ENCODE peak calls at places on chromosomes 12 and 14, in four cellular contexts. One of them, this sample, is unnamed.

GRCh38 chr12:25301798-25302197 is 51.1 kb upstream of the KRAS start:
- DNase-seq in progenitor cell of endocrine pancreas: no peak
- DNase-seq in MCF 10A: no peak
- DNase-seq in astrocyte of the cerebellum: no peak
- DNase-seq in this sample: no peak

GRCh38 chr12:1391722-1392121 is 202.7 kb downstream of the FBXL14 start:
- DNase-seq in progenitor cell of endocrine pancreas: no peak
- DNase-seq in MCF 10A: peak; percentile 22
- DNase-seq in astrocyte of the cerebellum: no peak
- DNase-seq in this sample: no peak

GRCh38 chr12:118188690-118189371 is 52.9 kb downstream of the PEBP1 start:
- DNase-seq in progenitor cell of endocrine pancreas: no peak
- DNase-seq in MCF 10A: no peak
- DNase-seq in astrocyte of the cerebellum: no peak
- DNase-seq in this sample: no peak

GRCh38 chr12:53989227-53990113 is 4.5 kb downstream of the HOXC10 start:
- DNase-seq in progenitor cell of endocrine pancreas: no peak
- DNase-seq in MCF 10A: peak; percentile 74
- DNase-seq in astrocyte of the cerebellum: no peak
- DNase-seq in this sample: no peak

GRCh38 chr12:100703868-100704267 is 90.7 kb upstream of the ANO4 start:
- DNase-seq in progenitor cell of endocrine pancreas: no peak
- DNase-seq in MCF 10A: no peak
- DNase-seq in astrocyte of the cerebellum: no peak
- DNase-seq in this sample: no peak

GRCh38 chr12:57889541-57889989 is 43.0 kb upstream of the CTDSP2 start:
- DNase-seq in progenitor cell of endocrine pancreas: no peak
- DNase-seq in MCF 10A: no peak
- DNase-seq in astrocyte of the cerebellum: no peak
- DNase-seq in this sample: no peak

GRCh38 chr12:30953257-30953656 is 26.7 kb downstream of the TSPAN11 start:
- DNase-seq in progenitor cell of endocrine pancreas: no peak
- DNase-seq in MCF 10A: peak; percentile 69
- DNase-seq in astrocyte of the cerebellum: no peak
- DNase-seq in this sample: no peak

GRCh38 chr14:50003213-50004021 is 110.5 kb downstream of the ARF6 start:
- DNase-seq in progenitor cell of endocrine pancreas: peak; percentile 36
- DNase-seq in MCF 10A: peak; percentile 72
- DNase-seq in astrocyte of the cerebellum: no peak
- DNase-seq in this sample: peak; percentile 85

GRCh38 chr14:67251573-67252226 is 10.5 kb downstream of the PALS1 start:
- DNase-seq in progenitor cell of endocrine pancreas: no peak
- DNase-seq in MCF 10A: no peak
- DNase-seq in astrocyte of the cerebellum: no peak
- DNase-seq in this sample: no peak

GRCh38 chr14:26444745-26445144 is 153.1 kb downstream of the NOVA1 start:
- DNase-seq in progenitor cell of endocrine pancreas: peak; percentile 13
- DNase-seq in MCF 10A: peak; percentile 27
- DNase-seq in astrocyte of the cerebellum: peak; percentile 22
- DNase-seq in this sample: no peak

GRCh38 chr12:3463927-3464326 is 27.1 kb upstream of the PRMT8 start:
- DNase-seq in progenitor cell of endocrine pancreas: no peak
- DNase-seq in MCF 10A: no peak
- DNase-seq in astrocyte of the cerebellum: no peak
- DNase-seq in this sample: no peak

GRCh38 chr14:104826197-104826857 is 25.4 kb downstream of the ZBTB42 start:
- DNase-seq in progenitor cell of endocrine pancreas: peak; percentile 98
- DNase-seq in MCF 10A: peak; percentile 82
- DNase-seq in astrocyte of the cerebellum: no peak
- DNase-seq in this sample: peak; percentile 98

GRCh38 chr14:95362180-95362494 is 42.4 kb upstream of the CLMN start:
- DNase-seq in progenitor cell of endocrine pancreas: no peak
- DNase-seq in MCF 10A: no peak
- DNase-seq in astrocyte of the cerebellum: no peak
- DNase-seq in this sample: no peak

GRCh38 chr12:39573971-39574370 is 45.6 kb downstream of the ABCD2 start:
- DNase-seq in progenitor cell of endocrine pancreas: no peak
- DNase-seq in MCF 10A: no peak
- DNase-seq in astrocyte of the cerebellum: no peak
- DNase-seq in this sample: no peak

GRCh38 chr12:57242691-57243454 is 8.1 kb downstream of the STAC3 start:
- DNase-seq in progenitor cell of endocrine pancreas: peak; percentile 88
- DNase-seq in MCF 10A: peak; percentile 66
- DNase-seq in astrocyte of the cerebellum: no peak
- DNase-seq in this sample: no peak

GRCh38 chr14:50040401-50040775 is 76.0 kb downstream of the VCPKMT start:
- DNase-seq in progenitor cell of endocrine pancreas: no peak
- DNase-seq in MCF 10A: peak; percentile 81
- DNase-seq in astrocyte of the cerebellum: peak; percentile 56
- DNase-seq in this sample: no peak

GRCh38 chr12:23756416-23756815 is 193.1 kb downstream of the SOX5 start:
- DNase-seq in progenitor cell of endocrine pancreas: no peak
- DNase-seq in MCF 10A: no peak
- DNase-seq in astrocyte of the cerebellum: no peak
- DNase-seq in this sample: no peak

GRCh38 chr12:87848248-87848868 is 180.8 kb downstream of the C12orf50 start:
- DNase-seq in progenitor cell of endocrine pancreas: no peak
- DNase-seq in MCF 10A: peak; percentile 70
- DNase-seq in astrocyte of the cerebellum: peak; percentile 70
- DNase-seq in this sample: no peak

GRCh38 chr12:68632486-68632885 is 21.8 kb downstream of the RAP1B start:
- DNase-seq in progenitor cell of endocrine pancreas: no peak
- DNase-seq in MCF 10A: no peak
- DNase-seq in astrocyte of the cerebellum: no peak
- DNase-seq in this sample: no peak

GRCh38 chr12:82966160-82966559 is 279.5 kb downstream of the TMTC2 start:
- DNase-seq in progenitor cell of endocrine pancreas: no peak
- DNase-seq in MCF 10A: no peak
- DNase-seq in astrocyte of the cerebellum: no peak
- DNase-seq in this sample: no peak

GRCh38 chr14:60721331-60722162 is 2.6 kb downstream of the SIX4 start:
- DNase-seq in progenitor cell of endocrine pancreas: peak; percentile 37
- DNase-seq in MCF 10A: peak; percentile 67
- DNase-seq in astrocyte of the cerebellum: no peak
- DNase-seq in this sample: peak; percentile 88

GRCh38 chr12:116528067-116528466 is 31.1 kb upstream of the MAP1LC3B2 start:
- DNase-seq in progenitor cell of endocrine pancreas: no peak
- DNase-seq in MCF 10A: peak; percentile 83
- DNase-seq in astrocyte of the cerebellum: peak; percentile 59
- DNase-seq in this sample: no peak

GRCh38 chr12:11970155-11970520 is 100.6 kb upstream of the BCL2L14 start:
- DNase-seq in progenitor cell of endocrine pancreas: no peak
- DNase-seq in MCF 10A: no peak
- DNase-seq in astrocyte of the cerebellum: no peak
- DNase-seq in this sample: no peak

GRCh38 chr12:31431721-31432120 is 105.8 kb upstream of the SINHCAF start:
- DNase-seq in progenitor cell of endocrine pancreas: no peak
- DNase-seq in MCF 10A: no peak
- DNase-seq in astrocyte of the cerebellum: no peak
- DNase-seq in this sample: no peak

GRCh38 chr12:121124402-121125109 is 8.1 kb upstream of the P2RX7 start:
- DNase-seq in progenitor cell of endocrine pancreas: no peak
- DNase-seq in MCF 10A: peak; percentile 90
- DNase-seq in astrocyte of the cerebellum: peak; percentile 87
- DNase-seq in this sample: no peak

GRCh38 chr12:55687746-55688145 is 20.0 kb downstream of the ITGA7 start:
- DNase-seq in progenitor cell of endocrine pancreas: no peak
- DNase-seq in MCF 10A: no peak
- DNase-seq in astrocyte of the cerebellum: no peak
- DNase-seq in this sample: no peak

GRCh38 chr14:95466506-95466905 is 49.9 kb downstream of the SYNE3 start:
- DNase-seq in progenitor cell of endocrine pancreas: no peak
- DNase-seq in MCF 10A: no peak
- DNase-seq in astrocyte of the cerebellum: no peak
- DNase-seq in this sample: no peak

GRCh38 chr12:84910549-84911241 is 1.9 kb downstream of the SLC6A15 start:
- DNase-seq in progenitor cell of endocrine pancreas: no peak
- DNase-seq in MCF 10A: no peak
- DNase-seq in astrocyte of the cerebellum: no peak
- DNase-seq in this sample: no peak

GRCh38 chr14:24595046-24595808 is 14.3 kb downstream of the GZMH start:
- DNase-seq in progenitor cell of endocrine pancreas: no peak
- DNase-seq in MCF 10A: peak; percentile 30
- DNase-seq in astrocyte of the cerebellum: no peak
- DNase-seq in this sample: no peak

GRCh38 chr12:122643207-122643805 is 59.9 kb downstream of the HCAR2 start:
- DNase-seq in progenitor cell of endocrine pancreas: no peak
- DNase-seq in MCF 10A: no peak
- DNase-seq in astrocyte of the cerebellum: no peak
- DNase-seq in this sample: no peak

GRCh38 chr12:9344540-9344939 is 136.3 kb upstream of the PZP start:
- DNase-seq in progenitor cell of endocrine pancreas: no peak
- DNase-seq in MCF 10A: peak; percentile 33
- DNase-seq in astrocyte of the cerebellum: no peak
- DNase-seq in this sample: no peak

GRCh38 chr12:9341260-9341585 is 133.0 kb upstream of the PZP start:
- DNase-seq in progenitor cell of endocrine pancreas: no peak
- DNase-seq in MCF 10A: no peak
- DNase-seq in astrocyte of the cerebellum: no peak
- DNase-seq in this sample: no peak

GRCh38 chr12:9337656-9338055 is 129.5 kb upstream of the PZP start:
- DNase-seq in progenitor cell of endocrine pancreas: no peak
- DNase-seq in MCF 10A: no peak
- DNase-seq in astrocyte of the cerebellum: no peak
- DNase-seq in this sample: no peak

GRCh38 chr12:9342614-9343353 is 134.6 kb upstream of the PZP start:
- DNase-seq in progenitor cell of endocrine pancreas: no peak
- DNase-seq in MCF 10A: no peak
- DNase-seq in astrocyte of the cerebellum: no peak
- DNase-seq in this sample: no peak

DNA sequence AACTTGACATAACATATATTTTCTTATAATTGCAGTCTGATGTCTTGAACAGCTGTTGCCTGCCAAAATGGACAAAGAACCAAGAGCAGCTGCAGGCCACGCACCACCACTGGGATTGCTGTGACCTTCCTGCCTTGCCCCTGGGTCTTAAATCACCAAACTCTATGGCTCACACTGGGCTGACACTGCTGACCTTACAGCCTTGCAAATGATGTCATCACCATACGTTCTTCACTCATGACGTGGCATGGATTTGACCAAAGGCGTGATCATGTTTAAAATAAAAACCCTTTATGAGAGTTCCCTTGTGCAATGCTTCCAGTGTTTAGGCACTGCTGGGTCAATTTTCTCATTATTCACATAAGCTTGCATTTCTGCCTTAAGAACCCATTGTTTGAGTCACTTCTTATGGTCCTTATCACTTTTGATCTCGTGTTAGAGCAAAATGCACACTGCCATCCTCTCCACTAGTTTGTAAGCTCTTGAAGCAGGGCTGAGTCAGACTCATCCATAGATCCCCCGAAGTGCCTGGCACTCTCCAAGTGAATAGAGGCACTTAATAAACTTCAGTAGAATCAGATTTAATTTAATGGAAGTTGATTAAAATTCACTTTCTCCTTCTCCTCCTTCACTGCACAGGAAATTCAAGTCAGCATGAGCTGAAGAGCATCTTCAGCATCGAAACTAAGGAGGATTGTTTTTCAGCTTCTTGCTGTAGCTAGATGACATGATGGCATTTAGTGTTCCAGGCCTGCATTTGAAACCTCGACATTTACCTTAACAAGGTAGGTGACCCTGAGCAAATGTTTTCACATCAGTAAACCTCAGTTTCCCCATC is 132.4 kb upstream of the PZP start:
- DNase-seq in progenitor cell of endocrine pancreas: no peak
- DNase-seq in MCF 10A: peak; percentile 12
- DNase-seq in astrocyte of the cerebellum: no peak
- DNase-seq in this sample: no peak
- TF ChIP-seq CTCF in progenitor cell of endocrine pancreas: no peak
- TF ChIP-seq CTCF in MCF 10A: no peak
- TF ChIP-seq CTCF in astrocyte of the cerebellum: no peak
- TF ChIP-seq CTCF in this sample: no peak

GRCh38 chr14:97978336-97978735 is 1181.2 kb downstream of the VRK1 start:
- DNase-seq in progenitor cell of endocrine pancreas: peak; percentile 41
- DNase-seq in MCF 10A: peak; percentile 88
- DNase-seq in astrocyte of the cerebellum: peak; percentile 50
- DNase-seq in this sample: no peak
- TF ChIP-seq CTCF in progenitor cell of endocrine pancreas: peak; percentile 62
- TF ChIP-seq CTCF in MCF 10A: peak; percentile 58
- TF ChIP-seq CTCF in astrocyte of the cerebellum: peak; percentile 43
- TF ChIP-seq CTCF in this sample: no peak

DNA sequence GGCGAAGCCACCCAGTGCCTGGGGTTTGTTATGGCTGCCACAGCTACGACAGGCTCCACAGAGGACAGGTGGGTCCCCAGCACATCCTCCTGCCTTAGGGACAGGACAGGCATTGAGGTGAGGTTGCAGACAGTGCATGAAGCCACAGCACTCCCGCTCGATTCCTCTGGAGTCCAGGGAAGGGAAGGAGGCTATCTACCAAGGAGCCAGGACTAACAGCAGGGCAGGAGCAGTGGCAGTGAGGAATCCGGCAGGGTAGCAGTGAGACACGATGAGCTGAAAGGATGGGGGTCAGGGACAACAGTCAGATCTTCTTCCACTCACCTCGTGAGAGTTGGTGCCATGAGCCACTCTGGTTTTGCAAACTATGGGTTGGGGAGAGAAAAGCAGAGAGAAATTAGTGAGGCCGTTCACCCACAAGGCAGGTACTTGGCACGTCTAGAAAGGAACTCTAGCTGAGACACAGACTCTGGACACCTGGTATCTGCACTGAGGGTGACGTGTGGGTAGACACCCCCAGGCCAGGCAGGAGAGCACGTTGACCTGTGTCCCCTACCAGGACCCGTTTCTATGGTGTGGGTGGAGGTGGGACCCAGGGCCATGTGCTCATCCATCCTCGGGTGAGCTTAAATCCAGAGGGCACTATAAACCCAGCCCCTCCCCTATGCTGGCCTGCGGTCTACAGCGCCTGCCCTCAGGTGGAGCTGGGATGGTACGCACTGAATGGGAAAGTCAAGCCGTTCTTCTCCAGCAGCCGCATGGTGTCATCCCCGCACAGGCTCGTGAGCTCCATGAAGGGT is 39.3 kb downstream of the CHGA start:
- DNase-seq in progenitor cell of endocrine pancreas: no peak
- DNase-seq in MCF 10A: no peak
- DNase-seq in astrocyte of the cerebellum: no peak
- DNase-seq in this sample: no peak
- TF ChIP-seq CTCF in progenitor cell of endocrine pancreas: no peak
- TF ChIP-seq CTCF in MCF 10A: no peak
- TF ChIP-seq CTCF in astrocyte of the cerebellum: no peak
- TF ChIP-seq CTCF in this sample: no peak

GRCh38 chr12:98838282-98838681 is 193.2 kb downstream of the APAF1 start:
- DNase-seq in progenitor cell of endocrine pancreas: no peak
- DNase-seq in MCF 10A: peak; percentile 12
- DNase-seq in astrocyte of the cerebellum: peak; percentile 32
- DNase-seq in this sample: no peak
- TF ChIP-seq CTCF in progenitor cell of endocrine pancreas: peak; percentile 56
- TF ChIP-seq CTCF in MCF 10A: no peak
- TF ChIP-seq CTCF in astrocyte of the cerebellum: peak; percentile 66
- TF ChIP-seq CTCF in this sample: peak; percentile 56

DNA sequence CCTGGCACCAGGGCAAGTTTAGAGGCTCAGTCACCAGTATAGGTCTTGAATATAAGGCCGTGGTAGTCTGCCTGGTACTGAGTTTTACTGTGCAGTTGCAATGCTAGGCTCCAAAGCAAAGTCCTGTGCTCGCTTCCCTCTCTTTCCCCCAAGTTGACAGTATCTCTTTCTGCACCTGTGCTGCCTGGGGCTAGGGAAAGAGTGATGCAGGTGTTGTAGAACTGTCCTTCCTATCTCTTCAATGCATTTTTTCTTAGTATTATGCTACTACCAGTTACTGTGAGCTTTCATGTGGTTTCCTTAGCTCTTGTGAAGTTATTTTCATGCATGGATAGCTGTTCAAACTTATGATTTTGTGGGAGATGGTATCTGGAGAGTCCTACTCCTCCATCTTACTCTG is 359.2 kb downstream of the SYT1 start:
- DNase-seq in progenitor cell of endocrine pancreas: no peak
- DNase-seq in MCF 10A: no peak
- DNase-seq in astrocyte of the cerebellum: no peak
- DNase-seq in this sample: no peak
- TF ChIP-seq CTCF in progenitor cell of endocrine pancreas: no peak
- TF ChIP-seq CTCF in MCF 10A: no peak
- TF ChIP-seq CTCF in astrocyte of the cerebellum: no peak
- TF ChIP-seq CTCF in this sample: no peak

This sample was measured in osteocyte.